ENCODE peak calls at places on chromosomes 12 and 14, in seven cellular contexts. N is GM12864, J is astrocyte, Y is spleen, L is skeletal muscle cell, H is AG09309, F is hepatocyte. U is an unnamed sample.
A peak's percentile ranks its signal among the peaks of the same experiment; 100 is the strongest.

GRCh38 chr14:99595034-99595433 is 9.0 kb downstream of the CCDC85C start:
- DNase-seq in N (peak; percentile 7), J (no peak), Y (no peak), L (no peak), H (no peak), F (no peak), U (no peak)

GRCh38 chr14:105783707-105784106 is 257.3 kb downstream of the TMEM121 start:
- DNase-seq in N (no peak), J (no peak), Y (no peak), L (no peak), H (no peak), F (no peak), U (no peak)

GRCh38 chr12:3247077-3247476 is 169.9 kb downstream of the TSPAN9 start:
- DNase-seq in N (no peak), J (no peak), Y (no peak), L (no peak), H (no peak), F (no peak), U (no peak)

GRCh38 chr14:93688239-93688666 is 100.0 kb downstream of the PRIMA1 start:
- DNase-seq in N (no peak), J (no peak), Y (no peak), L (no peak), H (no peak), F (no peak), U (no peak)

GRCh38 chr12:14767617-14768016 is 35.7 kb downstream of the WBP11 start:
- DNase-seq in N (no peak), J (no peak), Y (no peak), L (no peak), H (no peak), F (no peak), U (no peak)

GRCh38 chr14:33569844-33570716 is 380.8 kb downstream of the EGLN3 start:
- DNase-seq in N (no peak), J (peak; percentile 80), Y (no peak), L (no peak), H (no peak), F (no peak), U (no peak)

GRCh38 chr14:93085916-93086315 is 29.8 kb downstream of the ITPK1 start:
- DNase-seq in N (no peak), J (peak; percentile 24), Y (no peak), L (no peak), H (no peak), F (no peak), U (peak; percentile 55)

GRCh38 chr12:119208626-119209061 is 29.9 kb downstream of the HSPB8 start:
- DNase-seq in N (no peak), J (no peak), Y (no peak), L (peak; percentile 32), H (no peak), F (peak; percentile 84), U (peak; percentile 21)

GRCh38 chr14:44785096-44785495 is 176.7 kb downstream of the KLHL28 start:
- DNase-seq in N (no peak), J (peak; percentile 56), Y (no peak), L (no peak), H (no peak), F (no peak), U (no peak)

GRCh38 chr14:65101631-65102440 is 481 bp downstream of the MAX start:
- DNase-seq in N (no peak), J (no peak), Y (peak; percentile 93), L (no peak), H (no peak), F (peak; percentile 49), U (peak; percentile 9)

GRCh38 chr12:106353178-106353577 is 4.4 kb upstream of the POLR3B start:
- DNase-seq in N (no peak), J (no peak), Y (no peak), L (no peak), H (no peak), F (no peak), U (no peak)

GRCh38 chr14:77027538-77028383 is 747 bp downstream of the IRF2BPL start:
- DNase-seq in N (no peak), J (peak; percentile 65), Y (peak; percentile 95), L (no peak), H (no peak), F (peak; percentile 87), U (peak; percentile 56)

GRCh38 chr12:57845478-57846284 is 848 bp downstream of the CTDSP2 start:
- DNase-seq in N (no peak), J (no peak), Y (peak; percentile 94), L (no peak), H (no peak), F (peak; percentile 88), U (peak; percentile 63)

GRCh38 chr12:20507711-20508110 is 139.4 kb downstream of the PDE3A start:
- DNase-seq in N (no peak), J (no peak), Y (no peak), L (no peak), H (no peak), F (no peak), U (no peak)

GRCh38 chr12:2273288-2273687 is 220.5 kb downstream of the CACNA1C start:
- DNase-seq in N (no peak), J (peak; percentile 58), Y (no peak), L (no peak), H (no peak), F (no peak), U (no peak)

GRCh38 chr14:89617142-89617460 is 200.1 kb upstream of the FOXN3 start:
- DNase-seq in N (no peak), J (no peak), Y (no peak), L (no peak), H (no peak), F (no peak), U (no peak)
- H3K4me3 ChIP-seq in N (peak overlapping the region; percentile 80), J (peak overlapping the region; percentile 83), Y (peak overlapping the region; percentile 85), L (peak overlapping the region; percentile 69), H (no peak overlapping the region), F (peak overlapping the region; percentile 48), U (no peak overlapping the region)

GRCh38 chr12:92047058-92047826 is 98.4 kb downstream of the BTG1 start:
- DNase-seq in N (no peak), J (no peak), Y (no peak), L (peak; percentile 79), H (no peak), F (no peak), U (no peak)

GRCh38 chr12:92045852-92046251 is 99.8 kb downstream of the BTG1 start:
- DNase-seq in N (no peak), J (no peak), Y (no peak), L (no peak), H (no peak), F (no peak), U (no peak)

GRCh38 chr12:92051441-92051840 is 94.2 kb downstream of the BTG1 start:
- DNase-seq in N (no peak), J (no peak), Y (no peak), L (no peak), H (no peak), F (no peak), U (peak; percentile 65)

GRCh38 chr12:92046557-92046956 is 99.1 kb downstream of the BTG1 start:
- DNase-seq in N (no peak), J (no peak), Y (no peak), L (no peak), H (no peak), F (no peak), U (no peak)

DNA sequence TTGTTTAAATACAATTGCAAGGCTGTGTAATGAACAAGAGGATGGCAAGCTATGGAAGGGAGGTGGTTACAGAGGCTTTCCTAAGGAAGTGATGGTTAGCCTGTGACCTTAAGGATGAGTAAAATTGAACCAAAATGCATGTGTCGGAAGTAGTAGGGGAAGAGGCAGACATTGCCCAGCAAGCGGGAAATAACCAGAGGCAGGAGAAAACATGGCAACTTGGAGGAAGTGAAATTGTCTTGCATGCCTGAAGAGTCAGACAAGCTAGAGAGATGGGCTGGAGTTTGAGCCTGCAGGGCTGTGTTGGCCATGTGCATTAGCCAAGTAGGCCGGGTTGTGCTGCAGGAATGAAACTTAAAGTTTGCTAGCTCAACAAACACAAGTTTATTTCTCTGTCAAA is 96.2 kb downstream of the BTG1 start:
- DNase-seq in N (peak; percentile 54), J (no peak), Y (no peak), L (no peak), H (no peak), F (no peak), U (no peak)
- H3K4me3 ChIP-seq in N (no peak overlapping the region), J (no peak overlapping the region), Y (no peak overlapping the region), L (no peak overlapping the region), H (no peak overlapping the region), F (no peak overlapping the region), U (no peak overlapping the region)

DNA sequence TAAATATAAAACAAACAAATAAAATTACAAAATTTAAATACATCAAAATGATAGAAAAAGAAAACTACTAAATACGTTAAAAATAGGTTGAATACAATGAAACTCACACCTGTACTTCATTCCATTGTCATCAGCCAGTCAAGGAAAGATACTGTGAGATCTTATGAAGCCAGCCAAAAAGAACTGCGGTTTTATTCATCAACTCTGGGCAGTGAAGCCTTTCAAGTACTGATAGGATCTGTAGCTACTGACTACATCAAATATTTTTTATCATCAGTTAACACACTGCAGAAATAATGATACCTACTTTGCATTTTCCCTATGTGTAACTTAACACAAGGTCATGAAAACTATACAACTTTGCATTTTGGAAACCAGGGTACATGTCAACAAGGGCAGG is 46.3 kb upstream of the FAR2 start:
- DNase-seq in N (no peak), J (no peak), Y (no peak), L (no peak), H (no peak), F (no peak), U (no peak)
- H3K4me3 ChIP-seq in N (no peak overlapping the region), J (no peak overlapping the region), Y (peak overlapping the region; percentile 50), L (no peak overlapping the region), H (no peak overlapping the region), F (no peak overlapping the region), U (no peak overlapping the region)

GRCh38 chr12:46361667-46362034 is 10.9 kb downstream of the SLC38A2 start:
- DNase-seq in N (no peak), J (no peak), Y (no peak), L (no peak), H (no peak), F (no peak), U (no peak)

GRCh38 chr12:46362895-46363581 is 9.5 kb downstream of the SLC38A2 start:
- DNase-seq in N (no peak), J (no peak), Y (no peak), L (no peak), H (no peak), F (no peak), U (no peak)

GRCh38 chr12:46364300-46364696 is 8.3 kb downstream of the SLC38A2 start:
- DNase-seq in N (no peak), J (no peak), Y (no peak), L (no peak), H (no peak), F (no peak), U (no peak)

GRCh38 chr12:46364777-46365580 is 7.6 kb downstream of the SLC38A2 start:
- DNase-seq in N (no peak), J (peak; percentile 83), Y (no peak), L (no peak), H (no peak), F (peak; percentile 42), U (peak; percentile 73)

DNA sequence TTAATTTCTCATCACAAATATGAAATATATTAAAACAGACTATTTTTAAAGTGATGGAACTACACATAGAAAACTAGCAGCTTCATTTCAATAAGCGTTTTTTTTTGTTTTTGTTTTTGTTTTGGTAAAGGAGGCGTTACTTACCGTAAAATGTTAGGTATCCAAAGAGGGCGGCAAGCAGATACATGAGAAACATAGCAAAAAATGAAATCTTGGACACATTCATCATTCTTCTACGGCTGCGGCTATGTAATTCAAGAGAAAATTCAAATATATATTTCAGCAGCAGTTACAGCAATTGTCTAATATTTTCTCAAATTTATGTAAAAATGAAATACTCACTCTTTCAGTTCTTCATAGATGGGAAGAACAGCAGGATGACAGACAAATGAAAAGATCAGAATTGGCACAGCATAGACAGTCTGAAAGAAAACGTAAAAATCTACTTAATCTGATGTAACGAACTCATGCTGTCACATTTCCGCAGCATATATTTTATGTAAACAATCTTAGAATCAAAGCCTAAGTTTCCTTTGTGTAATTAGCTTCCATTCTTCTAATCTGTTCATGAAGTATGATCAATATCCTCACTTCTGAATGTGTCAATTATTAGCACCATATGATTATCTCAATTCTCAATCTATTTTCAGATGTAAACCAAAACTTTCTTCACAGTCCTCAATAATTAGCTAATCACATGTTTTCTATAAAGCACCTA is 8.8 kb downstream of the SLC38A2 start:
- DNase-seq in N (no peak), J (no peak), Y (no peak), L (no peak), H (no peak), F (no peak), U (no peak)
- H3K4me3 ChIP-seq in N (no peak overlapping the region), J (no peak overlapping the region), Y (no peak overlapping the region), L (no peak overlapping the region), H (no peak overlapping the region), F (no peak overlapping the region), U (no peak overlapping the region)